ENCODE peak calls at places on chromosomes 11 and 22, in eight cellular contexts. C is H1, E is K562, T is SK-N-SH, V is A549, O is HCT116, M is GM12878, G is HepG2. W is an unnamed sample.

GRCh38 chr22:50114221-50114981 is 24.6 kb downstream of the MOV10L1 start:
- DNase-seq in V (no peak), C (no peak), M (no peak), G (no peak), T (peak), E (no peak), O (no peak), W (peak)

GRCh38 chr11:102241026-102241425 is 76.3 kb upstream of the BIRC3 start:
- DNase-seq in E (no peak), V (no peak), T (no peak), O (no peak), G (no peak), C (no peak), M (no peak), W (peak)

GRCh38 chr11:31442086-31442485 is 67.3 kb downstream of the IMMP1L start:
- DNase-seq in V (no peak), T (no peak), E (no peak), C (no peak), G (peak), M (no peak), O (no peak), W (no peak)

GRCh38 chr11:105100206-105100605 is 39.4 kb downstream of the CARD18 start:
- DNase-seq in G (no peak), V (no peak), C (no peak), M (no peak), O (no peak), E (no peak), T (no peak), W (no peak)

GRCh38 chr11:121391914-121392313 is 60.2 kb upstream of the SORL1 start:
- DNase-seq in O (no peak), T (no peak), G (no peak), V (no peak), C (no peak), E (no peak), M (no peak), W (no peak)

GRCh38 chr11:92329644-92330043 is 105.0 kb downstream of the FAT3 start:
- DNase-seq in T (no peak), M (no peak), E (no peak), V (no peak), C (no peak), O (no peak), G (no peak), W (peak)

GRCh38 chr11:87083029-87083428 is 45.3 kb downstream of the TMEM135 start:
- DNase-seq in V (no peak), M (no peak), E (no peak), O (no peak), G (no peak), T (no peak), C (peak), W (no peak)

GRCh38 chr11:128026596-128026995 is 560.8 kb downstream of the ETS1 start:
- DNase-seq in M (no peak), O (no peak), E (no peak), V (no peak), G (no peak), T (no peak), C (no peak), W (peak)

GRCh38 chr22:40982482-40983385 is 31.6 kb downstream of the RBX1 start:
- DNase-seq in G (no peak), E (no peak), V (no peak), T (no peak), C (no peak), O (no peak), M (no peak), W (no peak)

GRCh38 chr11:12535321-12535720 is 138.9 kb upstream of the TEAD1 start:
- DNase-seq in C (no peak), G (no peak), M (no peak), V (no peak), T (no peak), O (no peak), E (no peak), W (no peak)

GRCh38 chr11:13883042-13883441 is 79.5 kb upstream of the SPON1 start:
- DNase-seq in T (no peak), O (no peak), V (no peak), C (no peak), E (no peak), G (no peak), M (no peak), W (no peak)

GRCh38 chr11:112160452-112160851 is 3.4 kb downstream of the IL18 start:
- DNase-seq in T (no peak), G (no peak), O (no peak), C (no peak), E (no peak), M (no peak), V (no peak), W (no peak)

GRCh38 chr11:86978247-86978646 is 23.1 kb upstream of the FZD4 start:
- DNase-seq in V (no peak), C (no peak), G (no peak), E (no peak), T (no peak), O (no peak), M (no peak), W (no peak)

GRCh38 chr11:114098927-114099326 is 39.4 kb downstream of the ZBTB16 start:
- DNase-seq in G (peak), O (no peak), M (no peak), E (no peak), V (no peak), C (no peak), T (no peak), W (no peak)

GRCh38 chr11:85809881-85810280 is 1.1 kb downstream of the SYTL2 start:
- DNase-seq in G (peak), V (no peak), E (peak), O (no peak), M (no peak), C (no peak), T (peak), W (no peak)

GRCh38 chr11:44977493-44977984 is 26.9 kb upstream of the TP53I11 start:
- DNase-seq in V (peak), T (peak), C (no peak), M (no peak), G (no peak), O (no peak), E (no peak), W (peak)

GRCh38 chr11:19191530-19192169 is 10.1 kb downstream of the CSRP3 start:
- DNase-seq in T (peak), O (no peak), V (no peak), G (peak), C (no peak), M (no peak), E (no peak), W (no peak)

GRCh38 chr22:30299322-30299721 is 10.0 kb upstream of the CASTOR1 start:
- DNase-seq in C (no peak), O (no peak), E (no peak), G (no peak), M (no peak), V (no peak), T (no peak), W (no peak)

GRCh38 chr11:74696488-74696887 is 34.7 kb downstream of the CHRDL2 start:
- DNase-seq in V (no peak), G (no peak), M (no peak), E (no peak), O (no peak), C (no peak), T (no peak), W (no peak)

GRCh38 chr22:42994917-42995562 is 19.9 kb downstream of the PACSIN2 start:
- DNase-seq in E (no peak), T (no peak), O (no peak), G (peak), V (peak), C (no peak), M (peak), W (peak)

GRCh38 chr11:77195071-77195705 is 67.1 kb downstream of the MYO7A start:
- DNase-seq in C (no peak), E (no peak), O (no peak), G (no peak), V (no peak), T (no peak), M (no peak), W (no peak)

GRCh38 chr11:85712953-85713352 is 27.0 kb upstream of the CCDC89 start:
- DNase-seq in V (no peak), O (no peak), E (no peak), T (no peak), C (no peak), G (no peak), M (no peak), W (no peak)

GRCh38 chr22:41132555-41132954 is 40.2 kb downstream of the EP300 start:
- DNase-seq in O (no peak), G (no peak), C (no peak), E (no peak), M (no peak), T (no peak), V (no peak), W (peak)

GRCh38 chr11:47396049-47396320 is 12.4 kb upstream of the SLC39A13 start:
- DNase-seq in C (no peak), O (no peak), M (no peak), G (no peak), E (no peak), V (no peak), T (no peak), W (no peak)

GRCh38 chr11:47393163-47394049 is 15.0 kb upstream of the SLC39A13 start:
- DNase-seq in M (no peak), O (no peak), G (no peak), T (no peak), E (peak), C (no peak), V (no peak), W (peak)

GRCh38 chr11:47394322-47395224 is 13.8 kb upstream of the SLC39A13 start:
- DNase-seq in M (no peak), E (peak), O (no peak), G (peak), C (no peak), T (no peak), V (no peak), W (peak)

GRCh38 chr11:47394050-47394321 is 14.4 kb upstream of the SLC39A13 start:
- DNase-seq in O (no peak), V (no peak), C (no peak), T (no peak), M (no peak), E (no peak), G (no peak), W (no peak)

GRCh38 chr11:47395225-47396048 is 13.0 kb upstream of the SLC39A13 start:
- DNase-seq in C (no peak), E (no peak), T (no peak), M (no peak), O (no peak), G (no peak), V (no peak), W (no peak)
- H3K4me3 ChIP-seq in C (no peak), E (no peak), T (no peak), M (peak), O (no peak), G (no peak), V (no peak), W (no peak)

GRCh38 chr11:124114942-124115781 is at the start of gene VWA5A:
- DNase-seq in C (peak), T (peak), O (peak), G (peak), E (peak), V (peak), M (peak), W (peak)

GRCh38 chr11:124119103-124119502 is 3.9 kb downstream of the VWA5A start:
- DNase-seq in O (no peak), V (no peak), G (no peak), T (no peak), E (no peak), M (no peak), C (no peak), W (no peak)

GRCh38 chr11:124113890-124114289 is 1.4 kb upstream of the VWA5A start:
- DNase-seq in G (no peak), O (no peak), T (no peak), M (no peak), E (no peak), C (no peak), V (no peak), W (peak)

GRCh38 chr11:124115782-124116616 is 749 bp downstream of the VWA5A start:
- DNase-seq in M (no peak), V (no peak), O (no peak), C (no peak), G (no peak), E (no peak), T (peak), W (no peak)
- TF ChIP-seq RAD21 in M (no peak), V (no peak), O (no peak), C (no peak), G (no peak), E (no peak), T (no peak), W (no peak)

DNA sequence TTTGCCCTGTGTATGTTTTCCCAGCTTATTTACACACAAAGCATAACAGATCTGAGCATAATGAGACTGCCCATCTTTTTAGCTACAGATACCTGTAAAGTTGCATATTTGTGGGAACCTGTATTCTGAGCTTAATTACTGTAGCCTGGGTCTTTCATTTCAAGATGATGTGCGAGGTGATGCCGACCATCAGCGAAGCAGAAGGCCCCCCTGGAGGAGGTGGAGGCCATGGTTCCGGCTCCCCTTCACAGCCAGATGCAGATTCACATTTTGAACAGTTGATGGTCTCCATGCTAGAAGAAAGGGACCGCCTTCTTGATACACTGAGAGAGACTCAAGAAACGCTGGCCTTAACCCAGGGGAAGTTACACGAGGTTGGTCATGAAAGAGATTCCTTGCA is 1.5 kb downstream of the PPFIA1 start:
- DNase-seq in T (no peak), E (no peak), O (no peak), M (no peak), V (no peak), C (no peak), G (no peak), W (no peak)
- H3K4me3 ChIP-seq in T (no peak), E (peak), O (peak), M (peak), V (no peak), C (no peak), G (peak), W (no peak)

GRCh38 chr11:61369372-61370348 is 7.5 kb downstream of the TMEM138 start:
- DNase-seq in O (no peak), M (peak), V (no peak), C (no peak), T (no peak), G (peak), E (no peak), W (peak)
- TF ChIP-seq RAD21 in O (no peak), M (no peak), V (no peak), C (no peak), T (no peak), G (no peak), E (no peak), W (no peak)

GRCh38 chr22:37983860-37984791 is at the start of gene SOX10:
- DNase-seq in E (no peak), C (no peak), G (no peak), V (no peak), M (no peak), O (no peak), T (no peak), W (no peak)
- H3K4me3 ChIP-seq in E (no peak), C (peak), G (no peak), V (no peak), M (no peak), O (no peak), T (no peak), W (no peak)

GRCh38 chr22:24599514-24599913 is 3.5 kb upstream of the GGT1 start:
- DNase-seq in M (no peak), G (no peak), O (no peak), E (no peak), T (no peak), C (no peak), V (no peak), W (no peak)

GRCh38 chr22:24595863-24596262 is 3.0 kb upstream of the LRRC75B start:
- DNase-seq in E (no peak), M (no peak), C (no peak), V (no peak), T (no peak), G (no peak), O (no peak), W (no peak)

DNA sequence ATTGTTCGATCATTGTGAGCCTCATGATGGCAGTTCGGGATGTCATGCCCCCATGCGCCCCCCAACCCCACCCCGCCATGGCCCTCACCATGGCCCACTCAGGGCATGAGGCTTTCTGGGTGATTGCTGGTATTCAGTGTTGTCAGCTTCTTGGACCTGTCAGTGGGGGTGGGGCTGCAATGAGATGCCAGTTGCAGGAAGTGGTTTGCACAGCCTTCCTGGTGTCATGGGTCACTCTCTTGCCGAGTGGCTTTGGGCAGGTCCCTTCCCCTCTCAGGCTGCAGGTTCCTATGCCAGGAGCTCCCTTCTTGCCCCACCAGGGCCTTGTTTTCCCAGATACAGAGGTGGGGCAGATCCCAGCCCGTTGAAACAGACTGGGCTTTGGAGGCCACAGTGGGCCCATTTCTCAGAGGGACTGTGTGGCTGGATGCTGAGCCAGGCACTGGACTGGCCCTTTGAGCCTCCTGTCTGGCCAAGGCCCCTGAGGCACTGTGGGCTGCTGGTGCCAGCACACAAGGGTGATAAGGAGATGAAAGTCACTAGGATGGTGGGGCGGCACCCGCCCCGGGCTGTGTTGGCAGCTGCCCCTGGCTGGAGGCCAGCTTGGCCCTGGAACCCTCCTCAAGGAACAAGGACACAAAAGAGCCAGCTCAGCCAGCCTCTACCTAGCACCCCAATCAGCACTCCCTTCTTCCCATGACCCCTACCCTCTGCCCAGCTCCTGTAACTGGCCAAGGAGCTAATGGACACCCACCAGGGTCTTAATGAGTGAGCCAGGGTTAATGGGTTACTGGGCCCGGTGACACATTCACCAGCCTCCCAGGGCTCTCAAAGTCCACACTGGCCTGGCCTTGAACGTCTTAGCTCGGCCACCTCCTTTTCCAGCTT is 1.5 kb upstream of the GGT1 start:
- DNase-seq in C (no peak), T (peak), M (no peak), V (no peak), E (no peak), O (no peak), G (peak), W (no peak)
- TF ChIP-seq RAD21 in C (no peak), T (no peak), M (no peak), V (no peak), E (no peak), O (no peak), G (no peak), W (no peak)

DNA sequence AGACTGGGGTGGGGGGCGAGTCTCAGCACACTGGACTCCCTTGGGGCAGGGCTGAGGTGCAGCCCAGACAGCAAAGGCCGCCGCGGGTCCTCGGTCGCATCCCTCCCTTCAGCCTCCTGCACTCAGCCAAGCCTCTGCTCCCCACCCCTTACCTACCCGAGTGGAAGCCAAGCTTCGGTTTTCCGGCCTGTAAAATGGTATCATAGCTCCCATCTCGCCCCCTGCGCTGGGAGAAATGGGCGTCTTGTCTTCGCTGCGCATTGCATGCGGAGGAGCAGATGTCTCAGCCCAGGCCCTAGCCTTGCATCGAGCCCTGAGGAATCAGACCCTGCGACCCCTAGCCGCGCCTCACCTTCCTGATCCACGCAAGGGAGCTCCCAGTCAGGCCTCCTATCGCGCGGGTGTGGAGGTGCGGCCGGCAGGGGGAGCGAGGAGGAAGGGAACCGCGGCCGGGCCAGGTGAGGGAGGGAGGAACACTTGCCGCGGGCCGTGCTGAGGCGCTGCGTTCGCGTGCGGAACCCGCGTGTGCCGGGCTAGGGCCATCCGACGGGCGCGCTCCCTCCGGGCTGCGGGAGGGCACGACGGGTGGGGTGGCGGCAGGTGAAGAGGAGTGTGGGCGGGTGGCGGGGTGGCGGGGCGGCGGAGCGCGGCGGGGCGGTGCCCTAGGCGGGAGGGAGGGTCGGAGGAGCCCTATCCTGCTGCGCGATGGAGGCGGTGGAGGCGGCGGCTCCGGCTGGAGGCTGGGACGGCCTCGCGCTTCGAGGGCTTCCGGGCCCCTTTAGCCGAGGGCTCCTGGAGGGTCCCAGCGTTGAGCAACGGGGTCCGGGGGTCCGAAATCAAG is 4.1 kb upstream of the TBX1 start:
- DNase-seq in M (no peak), V (peak), O (peak), C (no peak), G (peak), T (peak), E (peak), W (no peak)
- H3K4me3 ChIP-seq in M (no peak), V (peak), O (peak), C (peak), G (peak), T (no peak), E (peak), W (no peak)

W was measured in IMR-90.